ENCODE peak calls at places on chromosomes 3 and 15, in five cellular contexts. B is CD8-positive, alpha-beta T cell; Q is progenitor cell of endocrine pancreas; G is lower lobe of right lung; V is foreskin keratinocyte. U is an unnamed sample.
A peak's percentile ranks its signal among the peaks of the same experiment; 100 is the strongest.

GRCh38 chr3:146161725-146162047 is 702 bp upstream of the PLOD2 start:
- DNase-seq in B (no peak), Q (no peak), G (no peak), V (no peak), U (peak; percentile 21)

GRCh38 chr3:64885055-64885454 is 197.3 kb upstream of the ADAMTS9 start:
- DNase-seq in B (no peak), Q (no peak), G (no peak), V (no peak), U (no peak)

GRCh38 chr3:90041995-90042394 is 934.6 kb downstream of the EPHA3 start:
- DNase-seq in B (no peak), Q (no peak), G (no peak), V (no peak), U (no peak)

GRCh38 chr3:178522200-178523052 is 13.8 kb upstream of the KCNMB2 start:
- DNase-seq in B (no peak), Q (no peak), G (no peak), V (no peak), U (no peak)

GRCh38 chr3:140143670-140144069 is 208.7 kb downstream of the CLSTN2 start:
- DNase-seq in B (no peak), Q (no peak), G (no peak), V (no peak), U (no peak)

GRCh38 chr15:77118787-77119410 is 48.0 kb upstream of the TSPAN3 start:
- DNase-seq in B (peak; percentile 32), Q (no peak), G (no peak), V (no peak), U (no peak)

GRCh38 chr3:87462228-87462627 is 185.8 kb upstream of the POU1F1 start:
- DNase-seq in B (no peak), Q (no peak), G (no peak), V (no peak), U (no peak)

GRCh38 chr15:58985443-58985842 is 2.0 kb upstream of the RNF111 start:
- DNase-seq in B (no peak), Q (no peak), G (no peak), V (no peak), U (peak; percentile 21)

GRCh38 chr15:70244978-70245542 is 147.3 kb upstream of the TLE3 start:
- DNase-seq in B (no peak), Q (no peak), G (no peak), V (no peak), U (no peak)

GRCh38 chr3:160018959-160019358 is 30.3 kb downstream of the IL12A start:
- DNase-seq in B (no peak), Q (no peak), G (no peak), V (no peak), U (no peak)

GRCh38 chr3:160400048-160400630 is 689 bp downstream of the SMC4 start:
- DNase-seq in B (peak; percentile 30), Q (peak; percentile 30), G (peak; percentile 68), V (no peak), U (peak; percentile 48)

GRCh38 chr15:66294157-66294931 is 976 bp downstream of the DIS3L start:
- DNase-seq in B (no peak), Q (no peak), G (peak; percentile 72), V (peak; percentile 74), U (no peak)

GRCh38 chr3:129793947-129794318 is 99.6 kb downstream of the TMCC1 start:
- DNase-seq in B (no peak), Q (no peak), G (no peak), V (no peak), U (peak; percentile 49)

GRCh38 chr15:71811036-71811736 is 832 bp downstream of the NR2E3 start:
- DNase-seq in B (no peak), Q (no peak), G (no peak), V (no peak), U (no peak)

GRCh38 chr3:64267774-64268604 is 42.7 kb upstream of the PRICKLE2 start:
- DNase-seq in B (no peak), Q (peak; percentile 45), G (peak; percentile 54), V (peak; percentile 39), U (peak; percentile 48)

GRCh38 chr15:34688699-34689098 is 66.1 kb downstream of the GJD2 start:
- DNase-seq in B (no peak), Q (no peak), G (no peak), V (no peak), U (no peak)

GRCh38 chr3:31277582-31277981 is 255.1 kb upstream of the STT3B start:
- DNase-seq in B (no peak), Q (no peak), G (no peak), V (no peak), U (no peak)

GRCh38 chr3:67460841-67461240 is 193.6 kb downstream of the SUCLG2 start:
- DNase-seq in B (no peak), Q (no peak), G (no peak), V (no peak), U (no peak)

GRCh38 chr3:127823590-127823857 is 1.2 kb upstream of the MGLL start:
- DNase-seq in B (no peak), Q (no peak), G (no peak), V (no peak), U (no peak)

GRCh38 chr3:127822836-127823589 is 698 bp upstream of the MGLL start:
- DNase-seq in B (no peak), Q (peak; percentile 22), G (peak; percentile 80), V (no peak), U (peak; percentile 44)

GRCh38 chr3:127827808-127828207 is 5.5 kb upstream of the MGLL start:
- DNase-seq in B (no peak), Q (no peak), G (no peak), V (no peak), U (no peak)

GRCh38 chr3:127824151-127824825 is 2.0 kb upstream of the MGLL start:
- DNase-seq in B (no peak), Q (no peak), G (no peak), V (no peak), U (no peak)

DNA sequence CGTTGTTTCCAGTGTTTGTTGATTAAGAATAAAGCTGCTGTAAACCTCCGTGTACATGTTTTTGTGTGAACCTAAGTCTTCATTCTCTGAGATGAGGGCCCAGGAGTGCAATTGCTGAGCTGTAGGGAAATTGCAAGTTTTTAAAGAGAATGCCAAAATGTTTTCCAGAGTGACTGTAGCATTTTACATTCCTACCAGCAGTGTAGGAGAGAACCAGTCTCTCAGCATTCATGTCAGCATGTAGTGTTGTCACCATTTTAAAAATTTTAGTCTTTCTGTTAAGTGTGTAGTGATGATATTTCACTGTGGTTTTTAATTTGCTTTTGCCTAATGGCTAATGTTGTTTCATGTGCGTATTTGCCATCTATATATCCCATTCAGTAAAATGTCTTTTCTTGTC is 3.4 kb upstream of the MGLL start:
- DNase-seq in B (no peak), Q (no peak), G (no peak), V (no peak), U (no peak)
- TF ChIP-seq CTCF in B (no peak), Q (no peak), G (no peak), V (no peak), U (no peak)

GRCh38 chr3:62098646-62099365 is 274.5 kb downstream of the FEZF2 start:
- DNase-seq in B (no peak), Q (no peak), G (no peak), V (no peak), U (no peak)

GRCh38 chr3:62100233-62100989 is 272.9 kb downstream of the FEZF2 start:
- DNase-seq in B (no peak), Q (no peak), G (no peak), V (no peak), U (no peak)

GRCh38 chr3:62097121-62097520 is 276.2 kb downstream of the FEZF2 start:
- DNase-seq in B (no peak), Q (no peak), G (no peak), V (no peak), U (no peak)

GRCh38 chr3:62103531-62103930 is 269.8 kb downstream of the FEZF2 start:
- DNase-seq in B (no peak), Q (no peak), G (no peak), V (no peak), U (no peak)

DNA sequence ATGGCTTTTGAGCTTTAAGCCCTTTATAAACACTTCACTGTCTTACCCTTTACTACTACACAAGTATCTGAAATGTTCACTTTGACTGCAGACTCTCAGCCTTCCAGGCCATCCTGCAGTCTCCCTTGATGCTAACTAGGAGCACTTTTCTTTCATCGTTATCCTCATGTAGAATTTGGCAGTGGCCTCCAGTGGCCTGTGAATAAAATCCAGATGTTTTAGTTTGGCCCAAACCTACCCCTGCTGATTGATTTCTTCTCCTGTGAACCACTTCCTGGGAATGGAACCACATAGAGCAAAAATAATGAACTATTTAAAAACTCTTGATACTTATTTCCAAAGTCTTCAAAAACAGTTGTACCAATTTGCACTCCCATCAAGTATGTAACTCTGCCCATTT is 271.9 kb downstream of the FEZF2 start:
- DNase-seq in B (no peak), Q (no peak), G (no peak), V (no peak), U (no peak)
- TF ChIP-seq CTCF in B (no peak), Q (no peak), G (no peak), V (no peak), U (no peak)

DNA sequence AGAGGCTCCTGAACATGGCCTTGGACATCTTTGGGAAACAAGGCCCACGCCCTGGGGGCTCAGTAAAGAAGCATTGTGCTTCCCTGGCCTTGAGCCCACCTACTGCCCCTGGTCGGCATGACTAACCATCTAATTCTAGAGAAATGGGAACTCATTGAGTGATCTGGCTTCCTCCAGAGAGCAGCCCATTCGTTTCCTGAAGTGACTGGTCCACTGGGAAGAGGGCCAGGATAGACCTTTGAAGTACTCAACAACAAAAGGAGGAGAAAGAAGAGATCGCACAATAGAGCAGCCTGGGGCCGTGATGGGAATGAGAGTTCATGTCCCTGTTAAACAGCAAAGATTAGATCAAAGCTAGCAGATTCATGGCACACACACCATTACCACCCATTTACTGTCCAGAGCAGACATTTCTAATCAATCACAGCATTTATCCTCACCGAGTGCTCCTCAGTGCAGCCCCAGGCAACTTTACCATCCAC is 514.4 kb upstream of the PROK2 start:
- DNase-seq in B (no peak), Q (no peak), G (no peak), V (no peak), U (no peak)
- TF ChIP-seq CTCF in B (no peak), Q (no peak), G (no peak), V (no peak), U (no peak)

DNA sequence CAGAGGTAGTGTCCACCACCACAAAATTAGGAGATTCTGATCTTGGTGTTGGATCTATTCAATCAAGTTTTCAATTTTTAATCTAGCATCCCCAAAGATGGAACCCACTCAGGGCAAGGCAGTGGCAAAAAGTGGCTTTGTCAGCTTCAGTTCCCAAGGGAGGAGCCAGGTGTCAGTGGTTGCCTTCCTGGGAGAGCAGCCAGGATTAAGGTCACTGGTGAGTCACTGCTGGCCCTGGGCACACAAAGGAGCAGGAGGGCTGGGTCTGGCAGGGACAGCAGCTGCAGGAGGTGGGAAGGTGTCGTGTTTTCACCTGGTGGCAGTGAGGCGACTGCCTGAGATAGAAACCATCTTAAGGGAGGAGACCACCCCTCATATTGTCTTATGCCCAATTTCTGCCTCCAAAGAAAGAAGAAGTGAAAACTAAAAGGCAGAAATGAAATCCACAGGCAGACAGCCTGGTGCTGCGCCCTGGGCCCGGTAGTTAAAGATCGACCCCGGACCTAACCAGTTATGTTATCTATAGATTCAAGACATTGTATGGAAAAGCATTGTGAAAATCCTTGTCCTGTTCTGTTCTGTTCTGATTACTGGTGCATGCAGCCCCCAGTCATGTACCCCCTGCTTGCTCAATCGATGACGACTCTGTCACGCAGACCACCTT is 5.9 kb upstream of the KLHL25 start:
- DNase-seq in B (no peak), Q (no peak), G (peak; percentile 68), V (no peak), U (no peak)
- TF ChIP-seq CTCF in B (no peak), Q (no peak), G (no peak), V (peak; percentile 48), U (no peak)

GRCh38 chr15:44427756-44428724 is 611 bp downstream of the CTDSPL2 start:
- DNase-seq in B (no peak), Q (no peak), G (no peak), V (peak; percentile 53), U (peak; percentile 71)
- TF ChIP-seq CTCF in B (peak; percentile 17), Q (peak; percentile 41), G (no peak), V (peak; percentile 41), U (no peak)

GRCh38 chr15:63712828-63713520 is 115.8 kb downstream of the FBXL22 start:
- DNase-seq in B (no peak), Q (no peak), G (no peak), V (no peak), U (no peak)
- TF ChIP-seq CTCF in B (no peak), Q (no peak), G (no peak), V (no peak), U (no peak)